ENCODE peak calls at places on chromosomes 12 and 14, in ten cellular contexts. F, L, A, T, X, O, P, E, R and Z are unnamed samples.

GRCh38 chr12:3288690-3289089 is 202.3 kb upstream of the PRMT8 start:
- DNase-seq in F (no peak), L (no peak), A (no peak), T (no peak), X (no peak), O (no peak), P (no peak), E (no peak), R (no peak), Z (no peak)

GRCh38 chr12:101967506-101967905 is 90.1 kb downstream of the DRAM1 start:
- DNase-seq in F (no peak), L (no peak), A (no peak), T (no peak), X (no peak), O (no peak), P (no peak), E (no peak), R (no peak), Z (no peak)

GRCh38 chr12:100157427-100157821 is 14.8 kb upstream of the BLTP3B start:
- DNase-seq in F (no peak), L (no peak), A (no peak), T (no peak), X (no peak), O (no peak), P (no peak), E (no peak), R (no peak), Z (no peak)

GRCh38 chr14:42112108-42112507 is 505.4 kb downstream of the LRFN5 start:
- DNase-seq in F (no peak), L (no peak), A (no peak), T (no peak), X (peak; percentile 2), O (no peak), P (no peak), E (no peak), R (no peak), Z (no peak)

GRCh38 chr12:53232641-53233538 is 881 bp upstream of the RARG start:
- DNase-seq in F (peak; percentile 54), L (no peak), A (no peak), T (no peak), X (peak; percentile 45), O (peak; percentile 33), P (peak; percentile 62), E (peak; percentile 67), R (peak; percentile 60), Z (peak; percentile 54)

GRCh38 chr12:12735301-12735700 is 18.1 kb downstream of the CDKN1B start:
- DNase-seq in F (no peak), L (no peak), A (no peak), T (no peak), X (peak; percentile 61), O (no peak), P (no peak), E (no peak), R (no peak), Z (no peak)

GRCh38 chr14:22837059-22837749 is 819 bp downstream of the MMP14 start:
- DNase-seq in F (no peak), L (no peak), A (peak; percentile 34), T (no peak), X (peak; percentile 61), O (no peak), P (peak; percentile 77), E (no peak), R (peak; percentile 53), Z (no peak)

GRCh38 chr14:93974833-93975232 is 1.5 kb downstream of the ASB2 start:
- DNase-seq in F (no peak), L (no peak), A (peak; percentile 39), T (no peak), X (no peak), O (no peak), P (peak; percentile 95), E (no peak), R (no peak), Z (no peak)

GRCh38 chr14:104856869-104857860 is 7.9 kb upstream of the CEP170B start:
- DNase-seq in F (no peak), L (no peak), A (no peak), T (no peak), X (no peak), O (no peak), P (peak; percentile 23), E (no peak), R (peak; percentile 32), Z (no peak)

DNA sequence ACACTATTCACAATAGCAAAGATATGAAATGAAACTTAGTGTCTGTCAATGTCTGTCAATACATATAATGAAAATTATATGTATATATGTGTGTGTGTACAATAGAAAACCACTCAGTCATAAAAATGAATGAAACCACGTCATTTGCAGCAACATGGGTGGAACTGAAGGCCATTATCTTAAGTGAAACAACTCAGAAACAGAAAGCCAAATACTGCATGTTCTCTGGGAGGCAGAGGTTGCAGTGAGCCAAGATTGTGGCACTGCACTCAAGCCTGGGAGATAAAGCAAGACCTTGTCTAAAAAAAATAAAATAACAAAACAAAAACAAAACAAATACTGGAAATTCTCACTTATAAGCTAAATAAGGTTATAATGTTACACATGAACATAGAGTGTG is 16.7 kb upstream of the E2F7 start:
- DNase-seq in F (no peak), L (no peak), A (no peak), T (no peak), X (no peak), O (no peak), P (no peak), E (no peak), R (no peak), Z (no peak)
- TF ChIP-seq CTCF in F (no peak), L (no peak), A (no peak), T (no peak), X (no peak), O (no peak), P (no peak), E (no peak), R (no peak), Z (no peak)

DNA sequence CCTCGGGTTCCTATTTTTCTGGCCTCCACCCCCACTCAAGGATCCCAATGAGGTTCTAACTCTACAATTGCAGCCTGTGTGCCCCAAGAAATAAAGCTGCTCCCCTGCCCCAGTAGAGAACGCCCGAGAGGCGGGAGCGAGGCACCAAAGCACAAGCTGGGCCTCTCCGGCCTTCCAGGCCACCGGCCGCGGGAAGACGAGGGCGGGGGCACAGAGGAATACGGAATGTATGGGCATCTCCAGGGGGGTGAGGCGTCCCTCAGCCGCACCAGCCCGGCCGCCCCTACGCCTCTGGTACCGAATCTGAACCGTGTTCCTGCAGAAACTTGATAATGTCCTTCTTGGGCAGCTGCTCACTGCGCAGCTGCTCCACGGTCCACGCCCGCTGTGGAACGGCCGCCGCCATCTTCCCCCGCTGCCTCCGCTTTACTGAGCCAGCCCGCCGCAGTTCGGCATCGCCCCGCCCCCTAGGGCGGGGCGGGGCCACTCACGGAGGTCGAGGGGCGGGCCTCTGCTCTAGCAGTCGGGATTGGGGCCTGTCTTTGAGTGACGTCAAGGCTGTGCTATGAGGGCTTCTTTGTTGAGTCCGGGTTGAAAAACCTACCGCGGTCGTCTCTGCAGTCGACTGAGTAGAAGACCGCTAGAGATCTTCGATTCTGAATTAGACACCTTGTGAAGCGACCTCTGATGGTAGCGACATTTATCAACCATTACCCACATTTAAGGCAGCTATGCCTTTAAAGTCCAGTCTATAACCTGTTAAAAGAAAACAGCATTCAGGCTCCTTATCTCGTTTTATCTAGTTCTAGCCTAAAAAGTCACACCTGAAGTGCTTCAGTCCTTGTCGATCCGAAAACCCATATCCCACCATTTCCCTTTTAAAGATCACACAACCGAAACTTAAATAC is at the start of gene FKBP3:
- DNase-seq in F (peak; percentile 98), L (peak; percentile 98), A (peak; percentile 99), T (peak; percentile 94), X (peak; percentile 99), O (peak; percentile 94), P (peak; percentile 97), E (peak; percentile 98), R (peak; percentile 100), Z (peak; percentile 98)
- TF ChIP-seq CTCF in F (peak; percentile 22), L (peak; percentile 5), A (no peak), T (peak; percentile 34), X (no peak), O (no peak), P (peak; percentile 15), E (peak; percentile 30), R (peak; percentile 46), Z (peak; percentile 32)

DNA sequence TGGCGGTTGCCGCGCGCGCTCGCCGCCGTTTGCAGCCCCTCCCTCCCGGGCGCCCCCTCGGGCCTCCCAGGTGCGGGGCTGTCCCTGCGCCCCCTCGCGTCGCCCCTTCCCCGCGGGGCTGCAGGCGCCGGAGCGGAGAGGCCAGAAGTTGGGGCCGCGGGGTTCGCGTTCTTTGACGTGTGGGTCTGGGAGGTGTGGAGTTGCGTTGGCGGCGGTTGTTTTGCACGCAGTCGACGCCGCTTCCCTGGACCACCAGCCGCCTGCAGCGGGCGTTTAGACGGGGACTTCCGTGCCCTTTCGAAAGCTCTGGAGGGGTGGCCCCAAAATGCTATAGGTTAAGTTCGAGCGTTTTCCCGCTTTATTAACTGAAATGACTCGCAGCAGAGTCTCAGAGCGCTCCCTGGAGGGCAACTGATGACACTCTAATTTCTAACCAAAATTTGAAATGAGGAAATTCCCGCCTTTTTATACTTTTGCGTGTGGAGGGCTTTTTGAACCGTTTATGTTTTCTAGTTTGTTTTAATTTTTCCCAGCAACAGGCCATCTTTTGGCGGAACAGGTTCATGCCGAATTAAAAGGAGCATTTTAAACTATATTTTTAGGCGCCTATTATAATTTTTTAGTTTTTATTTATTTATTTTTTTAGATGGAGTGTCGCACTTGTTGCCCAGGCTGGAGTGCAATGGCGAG is 939 bp downstream of the TMPO start:
- DNase-seq in F (peak; percentile 80), L (no peak), A (peak; percentile 68), T (peak; percentile 81), X (peak; percentile 87), O (peak; percentile 78), P (peak; percentile 67), E (peak; percentile 87), R (peak; percentile 89), Z (peak; percentile 86)
- TF ChIP-seq CTCF in F (peak; percentile 74), L (peak; percentile 71), A (peak; percentile 72), T (peak; percentile 65), X (peak; percentile 57), O (peak; percentile 90), P (peak; percentile 64), E (peak; percentile 50), R (peak; percentile 57), Z (peak; percentile 63)

DNA sequence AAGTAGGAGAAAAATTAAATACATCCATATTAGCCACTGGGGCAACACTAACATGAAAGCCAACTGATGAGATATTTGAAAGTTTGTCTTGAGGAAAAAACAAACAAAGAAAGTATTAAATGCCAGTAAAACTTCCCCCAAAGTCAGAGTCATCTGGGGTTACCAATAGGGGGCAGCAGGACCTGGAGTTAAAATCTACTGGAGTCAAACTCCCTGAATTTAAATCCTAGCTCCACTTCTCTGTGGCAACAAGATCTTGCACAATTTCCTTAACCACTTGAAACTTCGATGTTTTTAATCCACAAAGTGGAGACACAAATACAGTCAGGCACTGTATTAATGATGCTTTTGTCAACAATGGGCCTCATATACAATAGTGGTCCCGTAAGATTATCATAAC is 14.4 kb downstream of the PLEKHG7 start:
- DNase-seq in F (no peak), L (no peak), A (no peak), T (no peak), X (peak; percentile 77), O (no peak), P (no peak), E (no peak), R (peak; percentile 23), Z (no peak)
- TF ChIP-seq CTCF in F (peak; percentile 42), L (peak; percentile 20), A (peak; percentile 29), T (peak; percentile 53), X (peak; percentile 58), O (no peak), P (peak; percentile 31), E (peak; percentile 26), R (peak; percentile 62), Z (peak; percentile 7)